ENCODE peak calls at places on chromosomes 12 and 14, in five cellular contexts. One of them, this sample, is unnamed.

GRCh38 chr12:109174468-109174867 is 58.1 kb downstream of the ACACB start:
- DNase-seq in aorta: no peak
- DNase-seq in activated T-cell treated with anti-CD3 and anti-CD28 coated beads for 1 hour: no peak
- DNase-seq in naive thymus-derived CD8-positive, alpha-beta T cell: no peak
- DNase-seq in foreskin melanocyte: no peak
- DNase-seq in this sample: no peak

GRCh38 chr14:22070119-22070982 is 396.7 kb upstream of the OR4E1 start:
- DNase-seq in aorta: no peak
- DNase-seq in activated T-cell treated with anti-CD3 and anti-CD28 coated beads for 1 hour: peak; percentile 30
- DNase-seq in naive thymus-derived CD8-positive, alpha-beta T cell: peak; percentile 74
- DNase-seq in foreskin melanocyte: no peak
- DNase-seq in this sample: peak; percentile 30

GRCh38 chr14:55054098-55054497 is 2.7 kb downstream of the MAPK1IP1L start:
- DNase-seq in activated T-cell treated with anti-CD3 and anti-CD28 coated beads for 1 hour: no peak
- DNase-seq in foreskin melanocyte: no peak
- DNase-seq in naive thymus-derived CD8-positive, alpha-beta T cell: no peak
- DNase-seq in aorta: no peak
- DNase-seq in this sample: no peak

GRCh38 chr14:65961004-65961403 is 525.2 kb upstream of the CCDC196 start:
- DNase-seq in aorta: peak; percentile 76
- DNase-seq in activated T-cell treated with anti-CD3 and anti-CD28 coated beads for 1 hour: peak; percentile 54
- DNase-seq in naive thymus-derived CD8-positive, alpha-beta T cell: peak; percentile 68
- DNase-seq in foreskin melanocyte: peak; percentile 58
- DNase-seq in this sample: peak; percentile 80

GRCh38 chr14:71193663-71194062 is 286.4 kb downstream of the PCNX1 start:
- DNase-seq in aorta: no peak
- DNase-seq in foreskin melanocyte: no peak
- DNase-seq in activated T-cell treated with anti-CD3 and anti-CD28 coated beads for 1 hour: no peak
- DNase-seq in naive thymus-derived CD8-positive, alpha-beta T cell: no peak
- DNase-seq in this sample: no peak

GRCh38 chr14:66069830-66070541 is 416.2 kb upstream of the CCDC196 start:
- DNase-seq in activated T-cell treated with anti-CD3 and anti-CD28 coated beads for 1 hour: no peak
- DNase-seq in aorta: no peak
- DNase-seq in naive thymus-derived CD8-positive, alpha-beta T cell: no peak
- DNase-seq in foreskin melanocyte: peak; percentile 56
- DNase-seq in this sample: no peak

GRCh38 chr12:100564090-100564489 is 9.4 kb upstream of the GAS2L3 start:
- DNase-seq in activated T-cell treated with anti-CD3 and anti-CD28 coated beads for 1 hour: no peak
- DNase-seq in aorta: no peak
- DNase-seq in naive thymus-derived CD8-positive, alpha-beta T cell: no peak
- DNase-seq in foreskin melanocyte: no peak
- DNase-seq in this sample: no peak

GRCh38 chr12:47813491-47814196 is 6.1 kb downstream of the HDAC7 start:
- DNase-seq in foreskin melanocyte: peak; percentile 45
- DNase-seq in naive thymus-derived CD8-positive, alpha-beta T cell: no peak
- DNase-seq in activated T-cell treated with anti-CD3 and anti-CD28 coated beads for 1 hour: no peak
- DNase-seq in aorta: peak; percentile 64
- DNase-seq in this sample: peak; percentile 59

GRCh38 chr12:127485528-127485927 is 781.4 kb upstream of the TMEM132C start:
- DNase-seq in activated T-cell treated with anti-CD3 and anti-CD28 coated beads for 1 hour: no peak
- DNase-seq in foreskin melanocyte: no peak
- DNase-seq in aorta: peak; percentile 59
- DNase-seq in naive thymus-derived CD8-positive, alpha-beta T cell: no peak
- DNase-seq in this sample: no peak

GRCh38 chr12:110534811-110535210 is 32.7 kb downstream of the RAD9B start:
- DNase-seq in activated T-cell treated with anti-CD3 and anti-CD28 coated beads for 1 hour: no peak
- DNase-seq in naive thymus-derived CD8-positive, alpha-beta T cell: no peak
- DNase-seq in foreskin melanocyte: no peak
- DNase-seq in aorta: no peak
- DNase-seq in this sample: no peak

GRCh38 chr12:51687142-51687935 is 96.3 kb downstream of the SCN8A start:
- DNase-seq in foreskin melanocyte: no peak
- DNase-seq in activated T-cell treated with anti-CD3 and anti-CD28 coated beads for 1 hour: no peak
- DNase-seq in naive thymus-derived CD8-positive, alpha-beta T cell: no peak
- DNase-seq in aorta: no peak
- DNase-seq in this sample: no peak

GRCh38 chr12:114547636-114548035 is 136.3 kb downstream of the TBX3 start:
- DNase-seq in aorta: no peak
- DNase-seq in naive thymus-derived CD8-positive, alpha-beta T cell: no peak
- DNase-seq in foreskin melanocyte: no peak
- DNase-seq in activated T-cell treated with anti-CD3 and anti-CD28 coated beads for 1 hour: no peak
- DNase-seq in this sample: no peak

GRCh38 chr14:49621114-49621881 is 699 bp downstream of the MGAT2 start:
- DNase-seq in naive thymus-derived CD8-positive, alpha-beta T cell: peak; percentile 67
- DNase-seq in activated T-cell treated with anti-CD3 and anti-CD28 coated beads for 1 hour: no peak
- DNase-seq in foreskin melanocyte: peak; percentile 42
- DNase-seq in aorta: peak; percentile 91
- DNase-seq in this sample: peak; percentile 70

This sample was measured in mucosa of descending colon.